ENCODE peak calls at places on chromosome 18, in eight cellular contexts. V, A, L, Y, F, N, B and O are unnamed samples. For H3K27me3, the result is how much of the 10 kb centered on the place peaks cover.

GRCh38 chr18:46481048-46481846 is 175.8 kb downstream of the LOXHD1 start:
- DNase-seq in B (peak), N (peak), Y (peak), L (no peak), A (no peak), F (peak), V (peak), O (no peak)

GRCh38 chr18:27005589-27005988 is 140.1 kb upstream of the AQP4 start:
- DNase-seq in V (no peak), N (peak), A (no peak), F (no peak), L (no peak), B (no peak), Y (no peak), O (no peak)

GRCh38 chr18:62196079-62196478 is 9.0 kb downstream of the RELCH start:
- DNase-seq in F (no peak), V (no peak), N (no peak), B (no peak), L (no peak), Y (no peak), A (no peak), O (no peak)

GRCh38 chr18:2656237-2657042 is 914 bp downstream of the SMCHD1 start:
- DNase-seq in N (peak), Y (peak), L (no peak), F (peak), V (peak), B (peak), A (peak), O (peak)

GRCh38 chr18:59810740-59811520 is 88.9 kb upstream of the PMAIP1 start:
- DNase-seq in A (no peak), V (no peak), N (no peak), F (no peak), L (no peak), B (peak), Y (no peak), O (no peak)

GRCh38 chr18:4292696-4293095 is 162.4 kb downstream of the DLGAP1 start:
- DNase-seq in L (no peak), Y (no peak), V (no peak), A (no peak), F (no peak), N (no peak), B (no peak), O (no peak)

GRCh38 chr18:63446266-63446665 is 24.0 kb upstream of the VPS4B start:
- DNase-seq in A (no peak), N (no peak), L (no peak), F (no peak), Y (peak), V (no peak), B (no peak), O (no peak)

GRCh38 chr18:6370886-6371635 is 43.6 kb downstream of the L3MBTL4 start:
- DNase-seq in Y (no peak), L (no peak), V (peak), B (no peak), A (peak), N (peak), F (no peak), O (no peak)

GRCh38 chr18:37452015-37452414 is 113.6 kb downstream of the CELF4 start:
- DNase-seq in N (no peak), L (no peak), Y (no peak), V (no peak), F (no peak), A (no peak), B (no peak), O (no peak)

GRCh38 chr18:41371718-41372117 is 583.3 kb upstream of the PIK3C3 start:
- DNase-seq in Y (no peak), F (no peak), V (no peak), A (no peak), L (peak), B (no peak), N (no peak), O (no peak)

GRCh38 chr18:13217971-13218375 is 587 bp upstream of the LDLRAD4 start:
- DNase-seq in B (peak), F (peak), Y (peak), N (no peak), A (no peak), L (peak), V (peak), O (no peak)

GRCh38 chr18:30927517-30928075 is 114.9 kb downstream of the DSC3 start:
- DNase-seq in N (no peak), F (no peak), L (no peak), A (no peak), B (no peak), Y (no peak), V (no peak), O (no peak)

GRCh38 chr18:26453370-26454030 is 94.9 kb downstream of the KCTD1 start:
- DNase-seq in L (no peak), F (no peak), N (no peak), V (no peak), B (no peak), A (no peak), Y (no peak), O (no peak)

DNA sequence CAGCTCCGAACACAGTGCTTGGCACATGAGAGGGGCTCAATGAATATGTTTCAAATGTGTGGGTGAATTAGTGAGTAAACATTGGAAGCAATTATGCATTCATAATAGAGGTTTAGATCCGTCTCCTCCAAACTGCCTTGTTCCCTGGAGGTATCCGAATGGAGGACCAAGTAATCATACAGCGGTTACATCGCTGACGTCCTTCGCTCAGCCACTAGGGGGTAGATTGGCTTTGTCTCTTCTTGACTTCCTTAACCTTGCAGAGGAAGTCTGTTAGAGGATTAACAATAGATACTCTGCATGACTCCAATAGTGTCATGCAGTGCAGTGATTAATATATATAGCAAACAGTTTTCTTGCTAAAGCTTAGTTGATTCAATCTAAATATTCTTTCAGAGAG is 517.0 kb downstream of the PTPRM start:
- DNase-seq in Y (peak), N (peak), F (peak), V (no peak), B (peak), A (no peak), L (no peak), O (peak)
- TF ChIP-seq CTCF in Y (peak), N (peak), F (peak), V (no peak), B (peak), A (no peak), L (peak), O (peak)

GRCh38 chr18:75462178-75462832 is 34.8 kb upstream of the SMIM21 start:
- DNase-seq in L (no peak), F (no peak), N (no peak), A (no peak), Y (no peak), B (no peak), V (no peak), O (no peak)
- H3K27me3 ChIP-seq in L (under half), F (under half), N (under half), A (under half), Y (under half), B (under half), V (under half), O (under half)

GRCh38 chr18:49728542-49728941 is 84.8 kb downstream of the ACAA2 start:
- DNase-seq in F (peak), L (no peak), N (peak), A (no peak), B (peak), V (peak), Y (peak), O (no peak)
- TF ChIP-seq CTCF in F (no peak), L (peak), N (peak), A (no peak), B (peak), V (peak), Y (peak), O (peak)

GRCh38 chr18:22167471-22168151 is 1.8 kb upstream of the GATA6 start:
- DNase-seq in N (no peak), V (peak), L (no peak), A (peak), Y (no peak), F (peak), B (peak), O (no peak)

GRCh38 chr18:22167091-22167470 is 2.3 kb upstream of the GATA6 start:
- DNase-seq in F (peak), N (no peak), A (peak), V (no peak), Y (no peak), L (no peak), B (no peak), O (no peak)

GRCh38 chr18:22169011-22169888 is at the start of gene GATA6:
- DNase-seq in V (peak), N (peak), B (peak), A (peak), Y (peak), L (no peak), F (peak), O (peak)

GRCh38 chr18:22169889-22170420 is 566 bp downstream of the GATA6 start:
- DNase-seq in Y (peak), B (peak), N (peak), F (peak), L (no peak), A (peak), V (no peak), O (no peak)

GRCh38 chr18:22168360-22168921 is 948 bp upstream of the GATA6 start:
- DNase-seq in A (peak), F (peak), B (peak), L (no peak), N (peak), V (peak), Y (peak), O (no peak)
- H3K27me3 ChIP-seq in A (under half), F (under half), B (under half), L (half or more), N (under half), V (half or more), Y (under half), O (half or more)

DNA sequence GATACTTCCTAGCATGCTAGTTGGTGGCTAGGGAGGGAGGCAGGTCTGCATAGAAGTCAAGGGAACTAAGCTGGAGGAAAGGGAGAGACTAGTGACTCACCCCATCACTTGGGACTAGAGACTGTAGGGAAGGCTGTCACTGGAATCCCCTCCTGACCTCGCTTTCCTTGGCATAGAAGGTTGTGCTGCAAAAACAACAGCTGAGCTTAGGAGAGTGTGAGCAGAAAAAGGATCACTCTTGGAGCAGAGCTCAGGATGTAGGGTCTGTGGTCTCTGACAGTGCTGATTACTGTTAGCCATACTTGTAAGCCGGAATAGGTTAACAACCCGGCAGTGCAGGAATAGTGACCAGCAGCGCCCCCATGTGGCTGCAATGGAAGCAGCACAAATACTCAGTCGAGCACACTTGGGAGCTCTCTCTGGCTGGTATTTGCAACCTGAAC is 66.9 kb upstream of the SMAD2 start:
- DNase-seq in N (no peak), A (no peak), L (no peak), Y (peak), B (no peak), F (no peak), V (no peak), O (no peak)
- TF ChIP-seq CTCF in N (peak), A (no peak), L (peak), Y (peak), B (peak), F (peak), V (no peak), O (no peak)